ENCODE peak calls at places on chromosomes 1 and 21, in nine cellular contexts. H is psoas muscle, P is SK-N-SH, C is OCI-LY7, V is AG04449, F is BE2C, O is astrocyte of the spinal cord, T is IMR-90, M is tibial artery. X is an unnamed sample.

GRCh38 chr1:151013518-151013917 is 5.3 kb downstream of the PRUNE1 start:
- DNase-seq in P (no peak), H (no peak), T (peak), M (no peak), C (no peak), O (peak), F (no peak), V (no peak), X (no peak)

GRCh38 chr1:206816390-206817287 is 44.3 kb upstream of the IL10 start:
- DNase-seq in F (no peak), C (no peak), O (no peak), M (no peak), P (no peak), V (no peak), T (peak), H (no peak), X (no peak)

GRCh38 chr1:157691285-157691920 is 9.2 kb downstream of the FCRL3 start:
- DNase-seq in M (no peak), F (no peak), O (peak), V (peak), C (peak), H (no peak), T (peak), P (peak), X (no peak)

GRCh38 chr1:41537788-41538351 is 53.4 kb upstream of the EDN2 start:
- DNase-seq in M (peak), P (no peak), H (peak), V (peak), C (no peak), O (peak), F (no peak), T (peak), X (peak)

GRCh38 chr1:98763488-98764141 is 102.1 kb downstream of the SNX7 start:
- DNase-seq in T (no peak), P (no peak), V (no peak), C (no peak), O (no peak), H (no peak), M (no peak), F (no peak), X (no peak)

GRCh38 chr1:60960846-60961542 is 121.4 kb upstream of the NFIA start:
- DNase-seq in O (peak), T (no peak), C (no peak), V (no peak), H (no peak), F (no peak), M (no peak), P (no peak), X (no peak)

GRCh38 chr1:12595839-12596821 is 21.9 kb downstream of the DHRS3 start:
- DNase-seq in H (peak), O (peak), T (peak), V (peak), P (peak), F (peak), M (peak), C (no peak), X (peak)

GRCh38 chr1:29256395-29256794 is 20.1 kb downstream of the PTPRU start:
- DNase-seq in T (no peak), V (no peak), H (no peak), C (peak), M (no peak), F (no peak), O (no peak), P (no peak), X (no peak)

GRCh38 chr21:25970254-25970930 is 200.2 kb downstream of the APP start:
- DNase-seq in T (no peak), P (no peak), M (no peak), F (peak), C (no peak), O (no peak), H (no peak), V (no peak), X (no peak)

GRCh38 chr1:37989381-37989930 is 366 bp downstream of the SF3A3 start:
- DNase-seq in V (no peak), C (peak), P (peak), F (no peak), M (no peak), T (peak), H (peak), O (peak), X (no peak)

GRCh38 chr1:24498589-24498988 is 4.0 kb upstream of the RCAN3 start:
- DNase-seq in M (no peak), V (no peak), O (no peak), T (no peak), C (no peak), H (no peak), F (no peak), P (no peak), X (no peak)

GRCh38 chr1:205263580-205264190 is 35.9 kb downstream of the TMCC2 start:
- DNase-seq in F (no peak), O (no peak), T (peak), V (no peak), C (no peak), P (no peak), H (no peak), M (no peak), X (no peak)

GRCh38 chr1:152182942-152183341 is 23.9 kb upstream of the RPTN start:
- DNase-seq in P (no peak), T (peak), H (no peak), C (no peak), O (peak), F (peak), M (peak), V (peak), X (peak)

GRCh38 chr1:22416555-22417454 is 34.8 kb upstream of the ZBTB40 start:
- DNase-seq in C (peak), F (peak), P (peak), O (peak), T (peak), H (peak), V (no peak), M (peak), X (no peak)

GRCh38 chr1:178341218-178341956 is 155.4 kb downstream of the CLEC20A start:
- DNase-seq in C (no peak), H (peak), O (peak), M (peak), T (peak), F (no peak), P (peak), V (peak), X (peak)

GRCh38 chr1:70441392-70442035 is 30.4 kb downstream of the CTH start:
- DNase-seq in C (no peak), V (no peak), H (no peak), P (no peak), O (no peak), T (no peak), M (no peak), F (no peak), X (no peak)

GRCh38 chr1:15426492-15427279 is 11.6 kb upstream of the CTRC start:
- DNase-seq in V (no peak), C (no peak), T (peak), M (no peak), P (no peak), H (no peak), F (no peak), O (no peak), X (no peak)

GRCh38 chr1:161848676-161849075 is 82.6 kb downstream of the ATF6 start:
- DNase-seq in C (no peak), M (no peak), V (no peak), F (no peak), H (no peak), P (no peak), T (no peak), O (no peak), X (no peak)

GRCh38 chr21:8991968-8992621 is 1529.3 kb upstream of the TPTE start:
- DNase-seq in T (no peak), V (no peak), H (no peak), C (no peak), P (no peak), O (no peak), F (peak), M (no peak), X (no peak)

GRCh38 chr1:211738709-211739301 is 63.4 kb upstream of the NEK2 start:
- DNase-seq in O (no peak), M (no peak), H (no peak), V (no peak), C (peak), F (no peak), P (no peak), T (peak), X (no peak)

GRCh38 chr1:24005163-24005562 is 25.0 kb upstream of the SRSF10 start:
- DNase-seq in T (no peak), H (no peak), F (no peak), M (no peak), V (no peak), P (no peak), O (no peak), C (no peak), X (no peak)

GRCh38 chr1:7475691-7476090 is 295.4 kb upstream of the VAMP3 start:
- DNase-seq in H (no peak), T (no peak), O (no peak), V (no peak), P (no peak), M (no peak), C (no peak), F (no peak), X (no peak)

GRCh38 chr1:17289756-17290155 is 18.2 kb upstream of the PADI4 start:
- DNase-seq in O (peak), P (no peak), C (no peak), V (no peak), T (peak), H (no peak), F (no peak), M (no peak), X (no peak)

GRCh38 chr1:79259390-79260336 is 253.1 kb upstream of the ADGRL4 start:
- DNase-seq in V (peak), C (peak), H (no peak), T (peak), P (peak), O (peak), M (no peak), F (no peak), X (peak)

DNA sequence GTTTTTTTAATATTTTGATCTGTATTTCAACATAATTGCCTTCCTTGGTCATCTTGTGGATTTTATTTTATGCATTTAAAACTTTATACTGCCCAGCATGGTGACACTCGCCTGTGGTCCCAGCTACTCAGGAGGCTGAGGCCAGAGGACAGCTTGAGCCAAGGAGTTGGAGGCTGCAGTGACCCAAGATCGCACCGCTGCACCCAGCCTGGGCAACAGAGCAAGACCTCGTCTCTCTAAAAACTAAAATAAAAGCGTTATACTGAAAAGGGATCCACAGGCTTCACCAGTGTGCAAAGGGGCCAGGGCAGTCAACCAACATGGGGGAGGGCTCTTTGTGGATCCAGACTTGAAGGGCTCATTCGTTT is 1.4 kb downstream of the NID1 start:
- DNase-seq in C (no peak), O (peak), H (no peak), T (no peak), V (no peak), P (no peak), F (no peak), M (no peak), X (no peak)
- H3K4me3 ChIP-seq in C (no peak), O (peak), H (peak), T (peak), V (peak), P (peak), F (no peak), M (peak), X (peak)

DNA sequence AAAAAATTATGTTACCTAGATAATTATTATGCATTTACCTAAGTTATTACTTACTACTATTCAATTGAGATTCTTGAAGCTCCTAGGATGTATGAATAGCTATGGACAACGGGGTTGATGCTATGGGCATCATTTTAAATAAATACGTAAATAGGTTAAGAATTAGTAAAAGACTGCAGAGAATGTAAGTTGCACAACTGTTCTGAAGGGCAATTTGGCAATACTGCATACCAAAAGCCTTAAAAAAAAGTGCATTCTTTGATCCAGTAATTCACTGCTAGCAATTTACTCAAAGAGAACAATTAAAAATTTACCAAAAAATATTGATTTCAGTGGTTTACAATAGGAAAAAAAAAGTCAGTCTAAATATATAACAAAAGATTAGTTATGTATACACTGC is 3.5 kb downstream of the ARPC5 start:
- DNase-seq in F (no peak), P (no peak), O (no peak), T (peak), C (no peak), V (no peak), M (no peak), H (no peak), X (no peak)
- H3K4me3 ChIP-seq in F (no peak), P (peak), O (peak), T (peak), C (peak), V (peak), M (peak), H (peak), X (peak)

DNA sequence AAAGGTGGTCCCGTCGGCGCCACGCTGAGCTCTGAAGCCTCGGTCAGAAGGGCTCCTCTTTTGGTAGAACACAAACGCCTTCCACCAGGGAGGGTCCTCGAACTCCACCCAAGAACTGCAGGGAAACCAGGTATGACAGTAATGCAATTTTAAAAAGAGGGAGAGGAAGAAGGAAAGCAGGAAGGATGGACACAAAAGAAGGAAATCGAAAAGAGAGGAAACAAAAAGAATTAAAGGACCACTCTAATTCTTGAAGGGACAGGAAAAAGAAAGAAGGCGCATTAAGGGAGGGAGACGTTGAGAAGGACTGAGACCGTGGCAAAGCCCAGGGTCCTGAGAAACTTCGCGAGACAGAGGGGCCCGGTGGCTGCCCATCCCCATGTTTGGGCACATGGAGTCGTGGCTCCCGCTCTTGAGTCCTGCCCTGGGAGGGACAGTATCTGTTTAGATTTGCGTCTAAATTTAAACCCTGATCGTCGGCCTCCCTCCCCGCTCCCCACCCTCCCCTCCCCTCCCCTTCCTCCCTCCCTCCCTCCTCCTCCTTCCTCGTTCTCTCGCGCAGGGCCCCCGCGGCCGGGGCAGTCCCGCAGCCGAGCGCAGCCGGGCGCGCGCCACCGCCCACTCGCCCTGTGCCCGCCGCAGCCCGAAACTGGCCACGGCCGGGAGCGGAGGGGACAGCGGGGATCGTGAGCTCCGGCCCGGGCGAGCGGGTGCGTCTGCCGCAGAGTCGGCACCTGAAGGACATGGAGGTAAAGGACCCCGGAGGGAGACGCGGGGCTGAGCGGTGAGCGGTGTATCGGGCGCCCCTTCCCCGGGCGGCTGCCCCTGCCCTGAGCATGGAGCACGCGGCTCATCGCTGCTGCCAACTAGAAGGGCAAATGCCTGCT is at the start of gene RCSD1:
- DNase-seq in T (no peak), H (peak), V (no peak), F (no peak), M (no peak), O (no peak), C (peak), P (peak), X (no peak)
- H3K4me3 ChIP-seq in T (peak), H (peak), V (peak), F (peak), M (peak), O (peak), C (peak), P (peak), X (peak)

DNA sequence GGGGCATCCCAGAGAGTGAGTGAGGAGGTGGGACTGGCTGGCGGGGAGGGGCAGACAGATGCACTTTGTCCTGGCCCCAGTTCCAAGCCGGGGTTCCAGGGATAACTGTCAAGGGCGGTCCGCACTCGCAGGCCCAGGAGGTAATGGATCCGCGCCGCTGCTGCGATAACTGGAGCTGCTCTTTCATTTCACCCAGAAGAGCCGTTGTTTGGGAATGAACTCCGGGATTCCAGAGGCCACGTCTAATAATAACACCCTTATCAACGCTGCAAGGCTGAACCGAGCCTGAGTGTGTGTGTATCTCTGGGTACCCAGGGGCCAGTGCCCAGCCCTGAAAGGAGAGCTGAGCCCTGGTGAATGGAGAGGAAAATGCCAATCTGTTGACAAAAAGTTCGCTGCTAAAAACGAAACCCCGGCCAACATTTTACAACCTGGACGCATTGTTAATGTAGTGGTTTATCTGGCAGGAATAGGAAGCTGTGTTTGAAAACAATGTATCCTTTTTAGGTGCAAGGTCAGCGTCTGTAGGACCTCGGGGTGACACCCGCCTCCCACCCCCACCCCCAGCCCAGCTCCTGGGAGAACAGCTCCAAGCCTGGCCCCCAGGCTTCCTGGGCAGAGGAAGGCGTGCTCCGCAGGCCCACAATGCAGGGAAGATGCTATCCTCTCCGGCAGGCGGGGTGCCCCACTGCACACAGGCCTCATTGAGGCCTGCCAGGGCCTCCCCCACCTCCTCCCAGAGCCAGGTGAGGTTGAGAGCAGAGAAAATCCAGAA is 119.7 kb downstream of the PROX1 start:
- DNase-seq in H (no peak), O (no peak), M (no peak), F (no peak), P (no peak), T (peak), V (no peak), C (no peak), X (no peak)
- H3K4me3 ChIP-seq in H (peak), O (peak), M (no peak), F (no peak), P (no peak), T (peak), V (no peak), C (no peak), X (no peak)

GRCh38 chr1:21024918-21025317 is 151.8 kb downstream of the EIF4G3 start:
- DNase-seq in P (peak), T (no peak), O (no peak), F (no peak), H (no peak), M (no peak), V (no peak), C (no peak), X (no peak)

GRCh38 chr1:21018673-21019072 is 158.0 kb downstream of the EIF4G3 start:
- DNase-seq in T (no peak), V (no peak), C (no peak), M (no peak), H (no peak), F (no peak), P (no peak), O (no peak), X (no peak)

GRCh38 chr1:21021311-21021710 is 155.4 kb downstream of the EIF4G3 start:
- DNase-seq in O (no peak), C (no peak), P (no peak), T (no peak), H (no peak), F (no peak), M (no peak), V (no peak), X (no peak)

GRCh38 chr1:21020151-21020550 is 156.5 kb downstream of the EIF4G3 start:
- DNase-seq in F (no peak), M (no peak), V (no peak), P (no peak), C (no peak), H (no peak), T (peak), O (peak), X (no peak)

DNA sequence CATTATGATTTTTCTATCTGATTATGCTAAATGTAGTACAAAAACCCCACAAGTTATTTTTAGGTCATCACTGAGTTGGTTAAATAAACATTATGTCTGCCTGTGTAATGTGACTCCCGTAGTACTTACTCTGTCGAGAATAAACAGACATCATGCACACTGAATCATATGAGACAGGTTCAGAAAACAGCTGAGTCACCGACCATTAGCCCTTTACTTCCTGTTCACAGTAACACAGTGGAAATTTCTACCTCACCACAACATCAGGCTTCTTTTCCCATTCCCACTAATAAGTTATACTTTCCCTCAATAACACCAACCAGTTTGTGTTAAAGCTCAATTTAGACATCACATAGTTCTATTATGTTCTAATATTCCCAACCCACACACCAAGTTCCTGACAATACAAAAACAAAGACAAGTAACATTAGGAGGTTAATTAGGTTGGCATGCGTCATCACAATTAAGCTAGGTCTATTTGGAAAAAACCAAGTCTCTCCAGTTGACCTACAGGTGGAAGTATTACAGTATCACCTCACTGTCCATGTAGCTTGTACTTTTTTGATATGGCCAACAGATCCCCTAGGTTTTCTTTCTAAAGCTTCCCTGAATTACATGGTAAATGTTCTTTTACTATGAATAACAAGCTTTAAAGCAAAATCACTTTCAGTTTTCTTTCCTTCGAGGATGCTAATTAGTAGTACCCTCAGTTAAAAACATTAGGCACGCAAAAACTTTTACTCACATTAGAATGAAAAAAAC is 154.2 kb downstream of the EIF4G3 start:
- DNase-seq in H (no peak), P (peak), T (peak), O (peak), V (peak), F (peak), C (peak), M (peak), X (peak)
- H3K4me3 ChIP-seq in H (peak), P (peak), T (no peak), O (no peak), V (no peak), F (no peak), C (no peak), M (no peak), X (no peak)

X was measured in BJ.